ENCODE peak calls at places on chromosomes 1 and 21, in four cellular contexts. F, Q, D and O are unnamed samples.

GRCh38 chr1:234114648-234115307 is 210.3 kb downstream of the SLC35F3 start:
- DNase-seq in F (no peak), Q (peak; percentile 33), D (no peak), O (peak; percentile 24)

GRCh38 chr1:230537456-230537855 is 104.8 kb upstream of the COG2 start:
- DNase-seq in F (no peak), Q (no peak), D (no peak), O (no peak)

GRCh38 chr1:31064685-31065309 is 720 bp downstream of the PUM1 start:
- DNase-seq in F (no peak), Q (peak; percentile 24), D (peak; percentile 81), O (no peak)

GRCh38 chr1:112444269-112444668 is 48.3 kb downstream of the CTTNBP2NL start:
- DNase-seq in F (no peak), Q (no peak), D (no peak), O (no peak)

GRCh38 chr1:26307363-26307781 is 936 bp upstream of the UBXN11 start:
- DNase-seq in F (no peak), Q (no peak), D (no peak), O (no peak)

GRCh38 chr1:25918615-25919014 is 12.4 kb upstream of the STMN1 start:
- DNase-seq in F (no peak), Q (no peak), D (no peak), O (no peak)

GRCh38 chr1:96400074-96400473 is 321.5 kb upstream of the PTBP2 start:
- DNase-seq in F (no peak), Q (no peak), D (no peak), O (no peak)

GRCh38 chr1:225049594-225049993 is 120.1 kb downstream of the DNAH14 start:
- DNase-seq in F (no peak), Q (no peak), D (no peak), O (no peak)

GRCh38 chr1:192904438-192904895 is 95.6 kb downstream of the RGS2 start:
- DNase-seq in F (no peak), Q (peak; percentile 34), D (no peak), O (peak; percentile 64)

GRCh38 chr1:24996983-24997893 is 67.2 kb upstream of the RUNX3 start:
- DNase-seq in F (no peak), Q (no peak), D (peak; percentile 87), O (no peak)

GRCh38 chr1:203428981-203429599 is 46.5 kb upstream of the PRELP start:
- DNase-seq in F (no peak), Q (no peak), D (no peak), O (no peak)

GRCh38 chr1:22053018-22053860 is 730 bp downstream of the CDC42 start:
- DNase-seq in F (peak; percentile 74), Q (peak; percentile 42), D (peak; percentile 94), O (peak; percentile 36)

GRCh38 chr1:19485362-19486187 is at the start of gene CAPZB:
- DNase-seq in F (peak; percentile 97), Q (peak; percentile 93), D (peak; percentile 99), O (peak; percentile 49)

GRCh38 chr21:38170283-38170682 is 86.5 kb upstream of the KCNJ15 start:
- DNase-seq in F (no peak), Q (peak; percentile 29), D (no peak), O (no peak)

GRCh38 chr1:234699795-234700665 is 90.1 kb upstream of the IRF2BP2 start:
- DNase-seq in F (no peak), Q (peak; percentile 48), D (no peak), O (no peak)

GRCh38 chr21:41112740-41113692 is 54.9 kb upstream of the BACE2 start:
- DNase-seq in F (no peak), Q (peak; percentile 47), D (no peak), O (peak; percentile 33)

GRCh38 chr1:235650341-235651169 is 971 bp upstream of the GNG4 start:
- DNase-seq in F (no peak), Q (no peak), D (peak; percentile 75), O (no peak)

GRCh38 chr1:160428655-160429054 is 28.3 kb downstream of the VANGL2 start:
- DNase-seq in F (peak; percentile 37), Q (no peak), D (no peak), O (peak; percentile 3)

GRCh38 chr1:29711582-29712274 is 475.4 kb downstream of the PTPRU start:
- DNase-seq in F (no peak), Q (no peak), D (no peak), O (no peak)

GRCh38 chr1:158124034-158124433 is 56.7 kb upstream of the CD1D start:
- DNase-seq in F (no peak), Q (no peak), D (no peak), O (no peak)

GRCh38 chr21:25161571-25161970 is 445.7 kb downstream of the MRPL39 start:
- DNase-seq in F (no peak), Q (no peak), D (no peak), O (no peak)

GRCh38 chr1:92940541-92940940 is 20.7 kb downstream of the DIPK1A start:
- DNase-seq in F (no peak), Q (no peak), D (no peak), O (no peak)

GRCh38 chr1:100250807-100251206 is 1.2 kb upstream of the DBT start:
- DNase-seq in F (no peak), Q (no peak), D (no peak), O (no peak)

GRCh38 chr1:21293537-21294265 is 3.4 kb upstream of the ECE1 start:
- DNase-seq in F (no peak), Q (no peak), D (peak; percentile 86), O (no peak)

GRCh38 chr21:46017148-46017547 is 35.6 kb downstream of the COL6A1 start:
- DNase-seq in F (no peak), Q (no peak), D (no peak), O (no peak)

GRCh38 chr1:202578565-202578964 is 131.7 kb downstream of the SYT2 start:
- DNase-seq in F (no peak), Q (no peak), D (no peak), O (no peak)

GRCh38 chr1:41365772-41366427 is 4.7 kb downstream of the FOXO6 start:
- DNase-seq in F (no peak), Q (no peak), D (no peak), O (no peak)

GRCh38 chr21:32315511-32316362 is 17.1 kb downstream of the MRAP start:
- DNase-seq in F (no peak), Q (no peak), D (no peak), O (no peak)

GRCh38 chr1:229128209-229128608 is 142.7 kb upstream of the RAB4A start:
- DNase-seq in F (no peak), Q (no peak), D (no peak), O (no peak)

GRCh38 chr1:231841616-231842344 is 215.2 kb downstream of the DISC1 start:
- DNase-seq in F (no peak), Q (no peak), D (no peak), O (no peak)

GRCh38 chr1:227771771-227772170 is 36.5 kb downstream of the SNAP47 start:
- DNase-seq in F (no peak), Q (no peak), D (peak; percentile 65), O (no peak)
- TF ChIP-seq CTCF in F (no peak), Q (no peak), D (no peak), O (no peak)

GRCh38 chr1:66731462-66731861 is 20.8 kb upstream of the DYNLT5 start:
- DNase-seq in F (no peak), Q (no peak), D (no peak), O (no peak)

GRCh38 chr1:66729130-66729922 is 22.9 kb upstream of the DYNLT5 start:
- DNase-seq in F (no peak), Q (no peak), D (no peak), O (no peak)

GRCh38 chr1:66732407-66733166 is 19.7 kb upstream of the DYNLT5 start:
- DNase-seq in F (no peak), Q (no peak), D (no peak), O (no peak)

GRCh38 chr1:66730462-66730861 is 21.8 kb upstream of the DYNLT5 start:
- DNase-seq in F (no peak), Q (no peak), D (no peak), O (no peak)

DNA sequence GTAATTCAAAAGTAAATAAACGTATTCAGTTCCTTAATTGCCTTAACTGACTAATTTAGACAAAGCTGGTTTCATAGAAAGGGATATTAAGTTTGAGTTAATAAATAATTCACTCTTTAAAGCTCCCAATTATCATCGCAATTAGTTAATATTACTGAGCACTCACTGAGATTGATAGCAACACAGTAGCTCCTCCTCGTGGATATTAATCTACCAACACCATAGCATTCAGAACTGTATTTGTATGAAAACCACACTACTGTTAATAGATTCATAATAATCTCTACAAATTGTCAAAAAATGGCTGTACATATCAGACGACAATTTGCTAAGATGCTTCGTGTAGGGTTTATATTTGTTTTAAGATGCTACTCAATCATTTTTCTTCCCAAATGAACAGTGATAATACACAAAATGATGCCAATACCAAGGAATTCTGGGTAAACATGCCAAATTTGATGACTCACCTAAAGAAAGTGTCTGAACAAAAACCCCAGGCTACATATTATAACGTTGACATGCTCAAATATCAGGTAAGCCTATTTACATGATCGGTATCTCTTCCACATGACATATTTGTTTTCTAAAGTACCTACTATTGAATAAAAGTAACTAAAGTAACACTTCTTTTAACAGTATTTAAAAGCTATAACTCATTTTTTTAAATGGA is 18.8 kb upstream of the DYNLT5 start:
- DNase-seq in F (no peak), Q (no peak), D (no peak), O (no peak)
- H3K4me3 ChIP-seq in F (no peak overlapping the region), Q (no peak overlapping the region), D (no peak overlapping the region), O (no peak overlapping the region)

GRCh38 chr1:2466834-2467554 is 9.1 kb upstream of the PLCH2 start:
- DNase-seq in F (no peak), Q (no peak), D (no peak), O (no peak)

GRCh38 chr1:2463396-2463795 is 12.7 kb upstream of the PLCH2 start:
- DNase-seq in F (no peak), Q (no peak), D (no peak), O (no peak)

GRCh38 chr1:2466270-2466665 is 9.8 kb upstream of the PLCH2 start:
- DNase-seq in F (no peak), Q (no peak), D (no peak), O (no peak)

GRCh38 chr1:2468041-2468472 is 8.0 kb upstream of the PLCH2 start:
- DNase-seq in F (peak; percentile 38), Q (no peak), D (no peak), O (peak; percentile 13)

GRCh38 chr1:2465371-2466269 is 10.5 kb upstream of the PLCH2 start:
- DNase-seq in F (no peak), Q (no peak), D (no peak), O (no peak)
- TF ChIP-seq CTCF in F (no peak), Q (no peak), D (no peak), O (no peak)

GRCh38 chr1:16161717-16162116 is 5.8 kb upstream of the EPHA2 start:
- DNase-seq in F (no peak), Q (no peak), D (no peak), O (no peak)
- H3K4me3 ChIP-seq in F (no peak overlapping the region), Q (no peak overlapping the region), D (no peak overlapping the region), O (no peak overlapping the region)